ENCODE peak calls at places on chromosomes 5 and 9, in five cellular contexts. F is stimulated activated CD8-positive, alpha-beta memory T cell treated with anti-CD3 and anti-CD28 coated beads, Interleukin-4, amount 100 ng/mL, for 1 hour; V is stimulated activated CD4-positive, alpha-beta T cell treated with anti-CD3 and anti-CD28 coated beads, Interleukin-1b, Interleukin-23, amount 100 ng/mL, for 1 hour; C is Caki2; Z is CD4-positive, alpha-beta memory T cell. I is an unnamed sample.

GRCh38 chr5:57779383-57780223 is 297.0 kb upstream of the ACTBL2 start:
- DNase-seq in Z (no peak), F (no peak), V (no peak), C (peak; percentile 70), I (no peak)

GRCh38 chr9:33159058-33159759 is 7.9 kb downstream of the B4GALT1 start:
- DNase-seq in Z (peak; percentile 74), F (no peak), C (peak; percentile 76), V (no peak), I (no peak)

GRCh38 chr5:141692919-141693848 is 11.2 kb upstream of the ARAP3 start:
- DNase-seq in V (peak; percentile 38), Z (peak; percentile 75), F (peak; percentile 44), C (peak; percentile 86), I (no peak)

GRCh38 chr9:84230355-84231136 is 110.0 kb downstream of the SLC28A3 start:
- DNase-seq in V (no peak), Z (no peak), C (no peak), F (no peak), I (no peak)

GRCh38 chr5:383621-384020 is 59.4 kb upstream of the EXOC3 start:
- DNase-seq in Z (no peak), F (no peak), V (no peak), C (no peak), I (no peak)

GRCh38 chr9:97710356-97711222 is 13.4 kb upstream of the XPA start:
- DNase-seq in Z (peak; percentile 63), V (no peak), C (peak; percentile 64), F (peak; percentile 12), I (no peak)

GRCh38 chr5:151733727-151734408 is 24.6 kb downstream of the ATOX1 start:
- DNase-seq in V (no peak), C (no peak), Z (no peak), F (no peak), I (no peak)

GRCh38 chr5:69035665-69036064 is 58.1 kb upstream of the SLC30A5 start:
- DNase-seq in Z (no peak), C (no peak), V (no peak), F (no peak), I (no peak)

GRCh38 chr9:116482740-116483139 is 204.4 kb upstream of the TRIM32 start:
- DNase-seq in Z (no peak), C (no peak), V (no peak), F (no peak), I (no peak)

GRCh38 chr5:97728920-97729319 is 545.9 kb upstream of the RIOK2 start:
- DNase-seq in C (no peak), F (no peak), Z (no peak), V (no peak), I (no peak)

GRCh38 chr9:18748106-18748719 is 274.3 kb downstream of the ADAMTSL1 start:
- DNase-seq in F (no peak), Z (no peak), C (no peak), V (no peak), I (no peak)

GRCh38 chr9:116589392-116590354 is 97.4 kb upstream of the TRIM32 start:
- DNase-seq in F (no peak), Z (no peak), V (no peak), C (peak; percentile 19), I (no peak)

GRCh38 chr9:128892223-128892892 is 10.4 kb downstream of the LRRC8A start:
- DNase-seq in C (peak; percentile 70), V (no peak), Z (no peak), F (no peak), I (no peak)

GRCh38 chr9:13264788-13265187 is 14.7 kb downstream of the MPDZ start:
- DNase-seq in Z (no peak), C (no peak), F (no peak), V (no peak), I (no peak)

GRCh38 chr9:114283551-114284111 is 39.3 kb upstream of the ORM1 start:
- DNase-seq in V (no peak), Z (no peak), F (no peak), C (no peak), I (no peak)

GRCh38 chr9:121271368-121272351 is 3.7 kb downstream of the GSN start:
- DNase-seq in Z (no peak), F (no peak), V (no peak), C (no peak), I (no peak)